ENCODE peak calls at places on chromosomes 5 and 9, in four cellular contexts. F is K562, G is GM12878, I is HepG2. E is an unnamed sample.

GRCh38 chr5:74638776-74639537 is 1.6 kb downstream of the ENC1 start:
- DNase-seq in F (no peak), I (no peak), G (peak), E (no peak)

GRCh38 chr5:111494350-111494999 is 17.9 kb downstream of the STARD4 start:
- DNase-seq in F (no peak), I (no peak), G (peak), E (no peak)

GRCh38 chr5:56330806-56331205 is 97.7 kb upstream of the ANKRD55 start:
- DNase-seq in G (no peak), I (no peak), F (no peak), E (no peak)

GRCh38 chr5:108531367-108532211 is 149.7 kb upstream of the FBXL17 start:
- DNase-seq in G (no peak), F (peak), I (peak), E (no peak)

GRCh38 chr9:135307314-135307713 is 172.3 kb upstream of the PPP1R26 start:
- DNase-seq in I (no peak), G (no peak), F (no peak), E (no peak)

GRCh38 chr9:31868830-31869229 is 515.6 kb upstream of the ACO1 start:
- DNase-seq in G (no peak), F (no peak), I (no peak), E (no peak)

GRCh38 chr9:99430301-99430700 is 208.2 kb downstream of the SEC61B start:
- DNase-seq in F (no peak), I (no peak), G (no peak), E (no peak)

GRCh38 chr5:147455822-147456221 is 54.0 kb downstream of the DPYSL3 start:
- DNase-seq in G (no peak), I (no peak), F (no peak), E (no peak)

GRCh38 chr9:21761309-21761901 is 41.0 kb upstream of the MTAP start:
- DNase-seq in F (no peak), I (no peak), G (peak), E (no peak)

GRCh38 chr9:5470122-5470521 is 19.8 kb downstream of the CD274 start:
- DNase-seq in G (no peak), I (no peak), F (no peak), E (no peak)

GRCh38 chr5:31232273-31232888 is 38.9 kb downstream of the CDH6 start:
- DNase-seq in G (no peak), I (peak), F (peak), E (peak)

GRCh38 chr9:73348485-73348884 is 196.8 kb downstream of the ANXA1 start:
- DNase-seq in I (no peak), F (no peak), G (no peak), E (no peak)

GRCh38 chr5:147391781-147392180 is 118.1 kb downstream of the DPYSL3 start:
- DNase-seq in F (no peak), G (no peak), I (peak), E (peak)

GRCh38 chr9:115373000-115373709 is 255.2 kb upstream of the TNC start:
- DNase-seq in I (peak), F (no peak), G (peak), E (no peak)

GRCh38 chr5:93512799-93513198 is 68.2 kb downstream of the NR2F1-AS1 start:
- DNase-seq in F (no peak), G (no peak), I (no peak), E (no peak)

GRCh38 chr5:135543151-135543818 is 7.5 kb upstream of the NEUROG1 start:
- DNase-seq in I (no peak), F (no peak), G (no peak), E (no peak)

GRCh38 chr5:138464388-138465287 is 641 bp upstream of the EGR1 start:
- DNase-seq in F (peak), I (peak), G (peak), E (peak)

GRCh38 chr9:135570456-135570855 is 8.9 kb downstream of the PAEP start:
- DNase-seq in I (no peak), F (no peak), G (no peak), E (no peak)

GRCh38 chr9:18824095-18824666 is 208.8 kb downstream of the SAXO1 start:
- DNase-seq in G (no peak), I (peak), F (no peak), E (no peak)

GRCh38 chr5:154618696-154619095 is 136.5 kb upstream of the LARP1 start:
- DNase-seq in I (no peak), G (no peak), F (no peak), E (no peak)

GRCh38 chr9:89564257-89564878 is 40.4 kb upstream of the GADD45G start:
- DNase-seq in I (peak), G (no peak), F (peak), E (peak)

GRCh38 chr9:137162505-137163100 is 7.2 kb downstream of the LRRC26 start:
- DNase-seq in I (no peak), F (peak), G (no peak), E (no peak)

GRCh38 chr9:120886490-120886967 is 9.5 kb upstream of the PHF19 start:
- DNase-seq in F (no peak), I (no peak), G (no peak), E (no peak)

GRCh38 chr5:123035950-123036390 is 555 bp downstream of the PPIC start:
- DNase-seq in G (no peak), I (peak), F (no peak), E (peak)

GRCh38 chr5:155299342-155300006 is 285.9 kb downstream of the KIF4B start:
- DNase-seq in F (no peak), I (no peak), G (no peak), E (no peak)

GRCh38 chr9:104386020-104386419 is 118.0 kb upstream of the OR13F1 start:
- DNase-seq in G (no peak), I (no peak), F (no peak), E (no peak)

GRCh38 chr9:89357331-89358197 is 39.3 kb downstream of the SECISBP2 start:
- DNase-seq in F (no peak), G (no peak), I (peak), E (no peak)

GRCh38 chr5:116914869-116915504 is 340.4 kb upstream of the SEMA6A start:
- DNase-seq in F (no peak), I (no peak), G (no peak), E (no peak)

GRCh38 chr5:135878156-135878620 is 17.5 kb downstream of the IL9 start:
- DNase-seq in G (no peak), I (no peak), F (no peak), E (no peak)

GRCh38 chr9:33124716-33125378 is 42.3 kb downstream of the B4GALT1 start:
- DNase-seq in I (no peak), F (no peak), G (no peak), E (no peak)

GRCh38 chr5:173408946-173409345 is 80.7 kb upstream of the STC2 start:
- DNase-seq in I (no peak), F (no peak), G (no peak), E (no peak)

GRCh38 chr5:173410459-173411233 is 82.4 kb upstream of the STC2 start:
- DNase-seq in I (no peak), F (no peak), G (no peak), E (no peak)

GRCh38 chr5:173413476-173413982 is 85.3 kb upstream of the STC2 start:
- DNase-seq in G (no peak), I (no peak), F (no peak), E (no peak)

GRCh38 chr5:173412151-173412550 is 83.9 kb upstream of the STC2 start:
- DNase-seq in I (no peak), F (no peak), G (no peak), E (no peak)

GRCh38 chr5:173412566-173412965 is 84.4 kb upstream of the STC2 start:
- DNase-seq in G (no peak), I (no peak), F (no peak), E (no peak)
- TF ChIP-seq SP1 in G (no peak), I (no peak), F (no peak), E (no peak)

GRCh38 chr9:78243130-78243529 is 7.3 kb downstream of the CEP78 start:
- DNase-seq in G (no peak), F (no peak), I (no peak), E (no peak)

GRCh38 chr9:78245401-78245800 is 9.5 kb downstream of the CEP78 start:
- DNase-seq in I (no peak), G (no peak), F (no peak), E (no peak)

GRCh38 chr9:78239506-78239905 is 3.6 kb downstream of the CEP78 start:
- DNase-seq in G (no peak), I (peak), F (no peak), E (peak)

GRCh38 chr9:78238061-78239038 is 2.5 kb downstream of the CEP78 start:
- DNase-seq in F (peak), I (no peak), G (no peak), E (no peak)

GRCh38 chr9:78242041-78242440 is 6.2 kb downstream of the CEP78 start:
- DNase-seq in G (no peak), I (no peak), F (no peak), E (no peak)
- TF ChIP-seq TARDBP in G (no peak), I (no peak), F (no peak), E (no peak)

GRCh38 chr9:131273791-131274673 is 2.3 kb downstream of the FAM78A start:
- DNase-seq in G (no peak), I (no peak), F (peak), E (no peak)

GRCh38 chr9:131272212-131272611 is 4.1 kb downstream of the FAM78A start:
- DNase-seq in F (peak), I (no peak), G (no peak), E (no peak)

GRCh38 chr9:131271506-131271931 is 4.8 kb downstream of the FAM78A start:
- DNase-seq in G (no peak), F (peak), I (no peak), E (no peak)

GRCh38 chr9:131274674-131275331 is 1.5 kb downstream of the FAM78A start:
- DNase-seq in G (no peak), F (peak), I (no peak), E (no peak)

DNA sequence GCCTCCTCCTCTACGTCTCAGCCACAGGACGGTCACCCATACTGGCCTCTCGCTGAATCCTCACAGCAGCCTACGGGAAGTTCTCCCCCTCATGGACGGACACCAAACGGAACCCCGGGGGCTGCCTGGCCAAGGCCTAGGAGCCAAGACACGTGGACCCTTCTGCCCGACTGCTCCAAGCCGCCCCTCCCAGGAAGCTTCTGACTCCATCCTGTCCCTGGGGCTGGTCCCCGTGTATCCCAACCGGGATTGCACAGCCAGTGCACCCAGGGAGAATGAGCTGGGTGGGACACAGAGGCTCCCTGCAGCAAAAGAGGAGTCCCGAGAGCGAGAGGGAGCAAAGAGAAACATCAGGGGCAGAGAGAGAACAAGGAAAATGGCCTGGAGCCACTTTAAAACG is 3.2 kb downstream of the FAM78A start:
- DNase-seq in F (peak), I (no peak), G (no peak), E (no peak)
- TF ChIP-seq BHLHE40 in F (no peak), I (no peak), G (no peak), E (no peak)

DNA sequence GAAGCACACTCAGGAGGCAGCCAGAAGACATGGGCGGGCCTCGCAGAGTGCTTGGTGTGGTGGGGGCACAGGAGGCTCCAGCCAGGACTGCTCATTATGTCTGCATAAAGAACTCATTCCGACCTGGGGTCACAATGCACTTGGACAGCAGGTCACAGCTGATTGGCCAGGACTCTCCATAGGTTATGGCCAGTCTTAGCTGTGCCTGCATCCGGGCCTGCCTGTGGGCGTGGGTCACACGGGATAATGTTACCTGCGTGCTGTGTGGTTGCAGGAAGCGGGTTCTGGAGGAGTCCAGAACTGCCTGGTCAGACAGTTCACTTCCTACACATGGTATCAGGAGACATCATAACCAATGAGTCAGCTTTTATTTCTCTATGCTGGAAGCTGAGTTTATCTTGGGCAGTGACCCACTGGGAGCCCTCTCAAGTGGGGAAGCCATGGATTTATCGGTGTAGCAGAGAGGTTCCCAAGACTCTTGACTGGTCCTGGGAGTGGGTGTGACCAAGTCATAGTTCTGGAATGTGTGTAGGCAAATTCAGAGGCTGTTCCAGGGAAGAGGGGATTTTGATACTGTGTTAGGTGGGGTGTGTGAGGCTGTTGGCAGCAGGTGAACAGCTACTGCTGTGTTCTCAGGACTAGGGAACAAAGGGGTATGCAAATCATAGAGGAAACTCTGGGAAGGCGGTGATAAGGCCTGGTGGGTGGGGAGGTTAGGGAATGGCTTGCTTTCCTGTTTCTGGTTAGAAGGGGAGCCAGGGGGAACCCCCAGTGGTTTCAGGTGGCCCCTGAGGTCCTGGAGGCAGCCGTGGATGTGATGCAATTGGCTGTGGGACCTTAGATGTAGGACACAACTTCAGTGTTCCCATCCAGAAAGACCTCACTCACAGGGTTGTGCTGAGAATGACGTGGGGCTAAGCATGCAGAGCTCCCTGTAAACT is 51.3 kb downstream of the ARHGEF37 start:
- DNase-seq in I (no peak), G (no peak), F (peak), E (no peak)
- TF ChIP-seq SP1 in I (no peak), G (no peak), F (peak), E (no peak)

GRCh38 chr5:132364319-132364718 is 5.2 kb upstream of the SLC22A5 start:
- DNase-seq in G (no peak), F (no peak), I (no peak), E (no peak)
- TF ChIP-seq TARDBP in G (no peak), F (no peak), I (no peak), E (no peak)

DNA sequence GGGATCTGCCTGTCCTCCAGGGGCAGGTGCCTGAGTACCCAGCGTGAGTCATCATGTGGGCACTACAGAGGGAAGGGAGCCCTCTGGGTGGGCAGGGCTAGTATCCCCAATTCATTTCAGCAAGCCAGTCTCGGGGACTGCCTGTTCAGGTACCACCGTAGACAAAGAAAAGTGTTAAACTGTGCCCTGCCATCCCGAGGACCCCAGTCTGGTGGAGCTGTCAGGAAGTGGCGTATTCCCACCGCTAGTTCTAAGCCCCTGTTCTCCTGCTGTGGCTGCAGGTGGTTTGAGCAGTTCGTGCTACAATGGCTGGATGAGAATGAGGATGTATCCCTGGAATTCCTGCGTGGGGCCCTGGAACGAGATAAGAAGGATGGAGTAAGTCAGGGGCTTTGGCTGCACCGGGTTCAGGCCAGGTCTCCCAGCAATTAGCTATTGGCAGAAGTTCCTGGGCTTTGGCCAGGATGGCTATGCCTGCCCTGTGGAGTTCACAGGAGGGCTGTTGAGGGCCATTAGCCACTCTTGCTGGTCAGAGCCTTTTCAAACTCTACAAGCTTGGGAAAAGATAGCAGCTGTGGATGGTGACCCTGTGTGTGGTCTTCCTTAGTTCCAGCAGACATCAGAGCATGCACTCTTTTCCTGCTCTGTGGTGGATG is 93.2 kb upstream of the RUSC2 start:
- DNase-seq in I (no peak), G (no peak), F (no peak), E (no peak)
- TF ChIP-seq BHLHE40 in I (no peak), G (no peak), F (no peak), E (no peak)

DNA sequence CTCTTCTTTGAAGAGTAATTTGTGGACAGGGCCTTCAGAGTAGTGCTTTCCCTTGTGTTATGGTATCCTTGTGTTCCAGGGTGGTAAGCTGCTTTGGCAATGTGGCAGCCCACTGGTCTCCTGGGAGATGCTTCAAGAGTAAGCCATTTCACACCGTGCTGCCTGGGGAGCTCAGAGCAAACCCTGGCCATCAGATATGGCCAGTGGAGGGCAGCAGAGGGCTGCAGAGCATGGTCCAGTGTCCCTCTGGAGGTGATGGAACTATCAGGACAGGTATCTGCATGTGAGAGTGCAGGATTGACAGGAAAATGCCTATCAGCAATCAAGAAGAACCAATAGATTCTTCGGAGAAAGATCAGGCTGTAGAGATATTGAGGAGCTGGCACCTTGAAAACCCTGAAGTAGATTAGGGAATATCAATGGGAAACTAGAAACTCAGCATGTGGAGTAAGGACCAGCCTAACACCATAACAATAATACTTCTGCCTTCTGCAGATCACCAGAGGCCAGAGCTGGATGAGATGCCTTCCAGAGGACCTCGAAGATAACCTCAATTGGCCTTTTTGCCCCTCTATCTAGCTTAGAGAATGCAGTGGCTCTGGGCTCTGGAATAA is 90.8 kb downstream of the PLPPR1 start:
- DNase-seq in F (peak), G (no peak), I (peak), E (peak)
- TF ChIP-seq SP1 in F (no peak), G (no peak), I (no peak), E (no peak)

DNA sequence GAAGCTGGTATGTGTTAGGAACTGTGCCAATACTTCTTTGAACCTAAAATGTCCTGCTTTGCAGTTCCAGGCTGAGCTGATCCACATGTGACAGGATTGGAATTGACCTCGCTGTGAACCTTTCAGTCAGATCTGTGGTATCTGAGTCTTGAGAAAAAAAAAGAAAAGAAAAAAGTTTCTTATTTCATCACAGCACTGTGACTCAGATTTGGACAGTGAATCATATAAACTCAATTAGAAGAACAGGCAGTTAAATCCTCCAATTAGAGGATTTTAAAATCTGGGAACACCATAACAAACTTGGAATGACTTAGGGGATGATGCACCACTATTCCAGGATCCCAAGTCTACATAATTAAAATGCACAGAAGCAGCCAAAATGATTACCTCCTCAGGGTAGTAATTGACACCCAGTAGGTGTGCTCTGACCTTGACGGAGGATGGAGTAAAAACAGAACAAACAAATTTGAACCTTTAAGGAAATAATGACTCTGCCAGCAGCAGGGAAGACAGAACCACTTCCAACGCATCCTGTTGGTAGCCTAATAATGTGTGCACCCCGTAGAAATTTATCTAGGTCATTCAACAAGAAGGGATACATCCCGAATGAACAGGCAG is 57.8 kb upstream of the RAI14 start:
- DNase-seq in G (no peak), F (no peak), I (no peak), E (no peak)
- TF ChIP-seq TARDBP in G (no peak), F (no peak), I (no peak), E (no peak)

E was measured in HEK293T.